ENCODE peak calls at places on chromosomes 4 and X, in six cellular contexts. P is kidney tubule cell; O is AG10803; A is HTR-8/SVneo; C is CD4-positive, CD25-positive, alpha-beta regulatory T cell; Z is astrocyte of the spinal cord. R is an unnamed sample.

GRCh38 chr4:109462297-109462696 is 28.7 kb downstream of the SEC24B start:
- DNase-seq in P (no peak), O (no peak), A (no peak), Z (no peak), C (no peak), R (no peak)

GRCh38 chrX:120549483-120550452 is 11.0 kb downstream of the CUL4B start:
- DNase-seq in P (peak), A (peak), Z (peak), C (no peak), O (peak), R (peak)

GRCh38 chr4:179095585-179096228 is 1653.5 kb upstream of the AGA start:
- DNase-seq in A (no peak), P (no peak), O (no peak), Z (peak), C (no peak), R (no peak)

GRCh38 chr4:176988226-176988625 is 195.5 kb upstream of the VEGFC start:
- DNase-seq in A (peak), C (no peak), P (peak), O (peak), Z (peak), R (peak)

GRCh38 chr4:108821056-108821925 is 58.4 kb upstream of the ETNPPL start:
- DNase-seq in Z (no peak), C (no peak), O (peak), A (no peak), P (no peak), R (no peak)

GRCh38 chr4:48602222-48602621 is 112.2 kb downstream of the ZAR1 start:
- DNase-seq in A (peak), Z (peak), P (peak), C (no peak), O (peak), R (peak)

GRCh38 chrX:68462653-68463052 is 29.4 kb upstream of the OPHN1 start:
- DNase-seq in C (peak), O (peak), Z (peak), P (peak), A (no peak), R (peak)

GRCh38 chr4:8703857-8704495 is 111.4 kb downstream of the CPZ start:
- DNase-seq in Z (no peak), A (no peak), C (no peak), P (no peak), O (no peak), R (no peak)

GRCh38 chrX:136041254-136041812 is 56.1 kb downstream of the SLC9A6 start:
- DNase-seq in O (no peak), Z (no peak), P (no peak), C (no peak), A (no peak), R (no peak)

GRCh38 chrX:99371976-99372595 is 1038.0 kb downstream of the PCDH19 start:
- DNase-seq in A (no peak), C (no peak), P (no peak), O (no peak), Z (no peak), R (no peak)

GRCh38 chr4:24121395-24122175 is 231.7 kb upstream of the PPARGC1A start:
- DNase-seq in Z (peak), A (no peak), C (no peak), O (no peak), P (no peak), R (no peak)

GRCh38 chr4:82981116-82981515 is 29.5 kb downstream of the LIN54 start:
- DNase-seq in A (no peak), C (no peak), P (no peak), O (no peak), Z (no peak), R (no peak)